ENCODE peak calls at places on chromosomes 4 and X, in five cellular contexts. T is ELR, J is NCI-H1436, H is hypothalamus, U is T-cell. D is an unnamed sample.

GRCh38 chr4:47390438-47391125 is 72.9 kb downstream of the COMMD8 start:
- DNase-seq in T (no peak), J (no peak), H (no peak), U (no peak), D (no peak)

GRCh38 chr4:650461-650860 is 23.6 kb downstream of the ATP5ME start:
- DNase-seq in T (no peak), J (no peak), H (no peak), U (no peak), D (no peak)

GRCh38 chr4:74654230-74654681 is 140.1 kb downstream of the BTC start:
- DNase-seq in T (peak), J (no peak), H (no peak), U (no peak), D (no peak)

GRCh38 chrX:2767631-2768455 is 16.0 kb downstream of the XG start:
- DNase-seq in T (peak), J (no peak), H (no peak), U (no peak), D (peak)

GRCh38 chrX:123859409-123859827 is 435 bp upstream of the XIAP start:
- DNase-seq in T (no peak), J (peak), H (peak), U (no peak), D (peak)

GRCh38 chrX:154123241-154124219 is 20.5 kb upstream of the OPN1LW start:
- DNase-seq in T (peak), J (no peak), H (no peak), U (no peak), D (no peak)

GRCh38 chr4:82777857-82778525 is 20.6 kb downstream of the SCD5 start:
- DNase-seq in T (no peak), J (no peak), H (no peak), U (no peak), D (no peak)

GRCh38 chr4:20760053-20760452 is 59.8 kb downstream of the PACRGL start:
- DNase-seq in T (peak), J (no peak), H (no peak), U (no peak), D (no peak)

GRCh38 chrX:48958635-48959094 is 1.3 kb upstream of the OTUD5 start:
- DNase-seq in T (peak), J (no peak), H (no peak), U (peak), D (no peak)

D was measured in G401.